ENCODE peak calls at places on chromosomes 5 and 9, in eight cellular contexts. One of them, this sample, is unnamed.

GRCh38 chr9:124394167-124394566 is 21.1 kb downstream of the PSMB7 start:
- DNase-seq in activated naive CD4-positive, alpha-beta T cell: no peak
- DNase-seq in HuH-7.5: no peak
- DNase-seq in brain microvascular endothelial cell: no peak
- DNase-seq in left colon: no peak
- DNase-seq in iris pigment epithelial cell: no peak
- DNase-seq in NCI-H1105: no peak
- DNase-seq in cardiac septum: no peak
- DNase-seq in this sample: no peak

GRCh38 chr9:73200694-73201432 is 49.2 kb downstream of the ANXA1 start:
- DNase-seq in activated naive CD4-positive, alpha-beta T cell: no peak
- DNase-seq in HuH-7.5: no peak
- DNase-seq in brain microvascular endothelial cell: no peak
- DNase-seq in left colon: no peak
- DNase-seq in iris pigment epithelial cell: peak
- DNase-seq in NCI-H1105: peak
- DNase-seq in cardiac septum: no peak
- DNase-seq in this sample: peak

GRCh38 chr5:9924614-9925013 is 294.5 kb upstream of the TAS2R1 start:
- DNase-seq in activated naive CD4-positive, alpha-beta T cell: no peak
- DNase-seq in HuH-7.5: no peak
- DNase-seq in brain microvascular endothelial cell: peak
- DNase-seq in left colon: no peak
- DNase-seq in iris pigment epithelial cell: peak
- DNase-seq in NCI-H1105: no peak
- DNase-seq in cardiac septum: no peak
- DNase-seq in this sample: peak

GRCh38 chr9:36163840-36164175 is 5.4 kb upstream of the CCIN start:
- DNase-seq in activated naive CD4-positive, alpha-beta T cell: no peak
- DNase-seq in HuH-7.5: no peak
- DNase-seq in brain microvascular endothelial cell: peak
- DNase-seq in left colon: no peak
- DNase-seq in iris pigment epithelial cell: peak
- DNase-seq in NCI-H1105: no peak
- DNase-seq in cardiac septum: no peak
- DNase-seq in this sample: peak

GRCh38 chr5:1477341-1477740 is 32.1 kb upstream of the SLC6A3 start:
- DNase-seq in activated naive CD4-positive, alpha-beta T cell: no peak
- DNase-seq in HuH-7.5: no peak
- DNase-seq in brain microvascular endothelial cell: no peak
- DNase-seq in left colon: peak
- DNase-seq in iris pigment epithelial cell: no peak
- DNase-seq in NCI-H1105: no peak
- DNase-seq in cardiac septum: peak
- DNase-seq in this sample: no peak

GRCh38 chr9:83706703-83707517 is 848 bp downstream of the UBQLN1 start:
- DNase-seq in activated naive CD4-positive, alpha-beta T cell: peak
- DNase-seq in HuH-7.5: peak
- DNase-seq in brain microvascular endothelial cell: peak
- DNase-seq in left colon: peak
- DNase-seq in iris pigment epithelial cell: peak
- DNase-seq in NCI-H1105: peak
- DNase-seq in cardiac septum: peak
- DNase-seq in this sample: peak

GRCh38 chr5:92391-93220 is 638 bp downstream of the PLEKHG4B start:
- DNase-seq in activated naive CD4-positive, alpha-beta T cell: no peak
- DNase-seq in HuH-7.5: no peak
- DNase-seq in brain microvascular endothelial cell: no peak
- DNase-seq in left colon: no peak
- DNase-seq in iris pigment epithelial cell: no peak
- DNase-seq in NCI-H1105: no peak
- DNase-seq in cardiac septum: no peak
- DNase-seq in this sample: no peak

GRCh38 chr5:138489705-138490104 is 24.4 kb downstream of the EGR1 start:
- DNase-seq in activated naive CD4-positive, alpha-beta T cell: no peak
- DNase-seq in HuH-7.5: no peak
- DNase-seq in brain microvascular endothelial cell: no peak
- DNase-seq in left colon: no peak
- DNase-seq in iris pigment epithelial cell: no peak
- DNase-seq in NCI-H1105: no peak
- DNase-seq in cardiac septum: no peak
- DNase-seq in this sample: peak

GRCh38 chr5:88610586-88610985 is 272.4 kb downstream of the MEF2C start:
- DNase-seq in activated naive CD4-positive, alpha-beta T cell: no peak
- DNase-seq in HuH-7.5: no peak
- DNase-seq in brain microvascular endothelial cell: no peak
- DNase-seq in left colon: no peak
- DNase-seq in iris pigment epithelial cell: no peak
- DNase-seq in NCI-H1105: no peak
- DNase-seq in cardiac septum: no peak
- DNase-seq in this sample: no peak

GRCh38 chr9:36436909-36437308 is 36.8 kb upstream of the RNF38 start:
- DNase-seq in activated naive CD4-positive, alpha-beta T cell: no peak
- DNase-seq in HuH-7.5: no peak
- DNase-seq in brain microvascular endothelial cell: no peak
- DNase-seq in left colon: no peak
- DNase-seq in iris pigment epithelial cell: peak
- DNase-seq in NCI-H1105: peak
- DNase-seq in cardiac septum: no peak
- DNase-seq in this sample: peak

GRCh38 chr9:126217797-126218196 is 108.8 kb upstream of the MVB12B start:
- DNase-seq in activated naive CD4-positive, alpha-beta T cell: no peak
- DNase-seq in HuH-7.5: no peak
- DNase-seq in brain microvascular endothelial cell: no peak
- DNase-seq in left colon: no peak
- DNase-seq in iris pigment epithelial cell: no peak
- DNase-seq in NCI-H1105: no peak
- DNase-seq in cardiac septum: no peak
- DNase-seq in this sample: no peak

GRCh38 chr5:58849995-58850667 is 267.3 kb downstream of the RAB3C start:
- DNase-seq in activated naive CD4-positive, alpha-beta T cell: no peak
- DNase-seq in HuH-7.5: peak
- DNase-seq in brain microvascular endothelial cell: peak
- DNase-seq in left colon: peak
- DNase-seq in iris pigment epithelial cell: peak
- DNase-seq in NCI-H1105: no peak
- DNase-seq in cardiac septum: no peak
- DNase-seq in this sample: peak

GRCh38 chr5:81835813-81836458 is 85.0 kb upstream of the SSBP2 start:
- DNase-seq in activated naive CD4-positive, alpha-beta T cell: no peak
- DNase-seq in HuH-7.5: no peak
- DNase-seq in brain microvascular endothelial cell: no peak
- DNase-seq in left colon: no peak
- DNase-seq in iris pigment epithelial cell: no peak
- DNase-seq in NCI-H1105: no peak
- DNase-seq in cardiac septum: no peak
- DNase-seq in this sample: no peak

GRCh38 chr5:65102826-65103673 is 334.3 kb downstream of the CWC27 start:
- DNase-seq in activated naive CD4-positive, alpha-beta T cell: peak
- DNase-seq in HuH-7.5: peak
- DNase-seq in brain microvascular endothelial cell: no peak
- DNase-seq in left colon: peak
- DNase-seq in iris pigment epithelial cell: peak
- DNase-seq in NCI-H1105: peak
- DNase-seq in cardiac septum: peak
- DNase-seq in this sample: peak

GRCh38 chr5:132830436-132831094 is at the start of gene SHROOM1:
- DNase-seq in activated naive CD4-positive, alpha-beta T cell: no peak
- DNase-seq in HuH-7.5: peak
- DNase-seq in brain microvascular endothelial cell: no peak
- DNase-seq in left colon: peak
- DNase-seq in iris pigment epithelial cell: peak
- DNase-seq in NCI-H1105: peak
- DNase-seq in cardiac septum: peak
- DNase-seq in this sample: peak

GRCh38 chr5:131209506-131210191 is 38.9 kb downstream of the LYRM7 start:
- DNase-seq in activated naive CD4-positive, alpha-beta T cell: no peak
- DNase-seq in HuH-7.5: no peak
- DNase-seq in brain microvascular endothelial cell: no peak
- DNase-seq in left colon: peak
- DNase-seq in iris pigment epithelial cell: no peak
- DNase-seq in NCI-H1105: no peak
- DNase-seq in cardiac septum: no peak
- DNase-seq in this sample: no peak

GRCh38 chr5:91443028-91443427 is 59.9 kb upstream of the ARRDC3 start:
- DNase-seq in activated naive CD4-positive, alpha-beta T cell: no peak
- DNase-seq in HuH-7.5: no peak
- DNase-seq in brain microvascular endothelial cell: peak
- DNase-seq in left colon: no peak
- DNase-seq in iris pigment epithelial cell: peak
- DNase-seq in NCI-H1105: no peak
- DNase-seq in cardiac septum: no peak
- DNase-seq in this sample: no peak

GRCh38 chr9:99722852-99723251 is 98.8 kb upstream of the NR4A3 start:
- DNase-seq in activated naive CD4-positive, alpha-beta T cell: no peak
- DNase-seq in HuH-7.5: no peak
- DNase-seq in brain microvascular endothelial cell: no peak
- DNase-seq in left colon: no peak
- DNase-seq in iris pigment epithelial cell: no peak
- DNase-seq in NCI-H1105: no peak
- DNase-seq in cardiac septum: no peak
- DNase-seq in this sample: no peak

GRCh38 chr9:83219924-83220438 is 157.0 kb upstream of the RASEF start:
- DNase-seq in activated naive CD4-positive, alpha-beta T cell: no peak
- DNase-seq in HuH-7.5: no peak
- DNase-seq in brain microvascular endothelial cell: no peak
- DNase-seq in left colon: no peak
- DNase-seq in iris pigment epithelial cell: no peak
- DNase-seq in NCI-H1105: peak
- DNase-seq in cardiac septum: no peak
- DNase-seq in this sample: no peak

GRCh38 chr5:107736608-107737007 is 65.9 kb upstream of the EFNA5 start:
- DNase-seq in activated naive CD4-positive, alpha-beta T cell: no peak
- DNase-seq in HuH-7.5: no peak
- DNase-seq in brain microvascular endothelial cell: peak
- DNase-seq in left colon: no peak
- DNase-seq in iris pigment epithelial cell: peak
- DNase-seq in NCI-H1105: no peak
- DNase-seq in cardiac septum: no peak
- DNase-seq in this sample: no peak

GRCh38 chr5:140329739-140330481 is 16.5 kb downstream of the HBEGF start:
- DNase-seq in activated naive CD4-positive, alpha-beta T cell: no peak
- DNase-seq in HuH-7.5: no peak
- DNase-seq in brain microvascular endothelial cell: no peak
- DNase-seq in left colon: no peak
- DNase-seq in iris pigment epithelial cell: no peak
- DNase-seq in NCI-H1105: no peak
- DNase-seq in cardiac septum: no peak
- DNase-seq in this sample: no peak

GRCh38 chr9:134391319-134392231 is 65.3 kb downstream of the RXRA start:
- DNase-seq in activated naive CD4-positive, alpha-beta T cell: no peak
- DNase-seq in HuH-7.5: no peak
- DNase-seq in brain microvascular endothelial cell: no peak
- DNase-seq in left colon: no peak
- DNase-seq in iris pigment epithelial cell: no peak
- DNase-seq in NCI-H1105: no peak
- DNase-seq in cardiac septum: no peak
- DNase-seq in this sample: no peak

GRCh38 chr9:21994996-21995651 is 533 bp downstream of the CDKN2B-AS1 start:
- DNase-seq in activated naive CD4-positive, alpha-beta T cell: no peak
- DNase-seq in HuH-7.5: no peak
- DNase-seq in brain microvascular endothelial cell: peak
- DNase-seq in left colon: peak
- DNase-seq in iris pigment epithelial cell: peak
- DNase-seq in NCI-H1105: peak
- DNase-seq in cardiac septum: peak
- DNase-seq in this sample: peak

GRCh38 chr5:116858705-116859333 is 284.2 kb upstream of the SEMA6A start:
- DNase-seq in activated naive CD4-positive, alpha-beta T cell: no peak
- DNase-seq in HuH-7.5: no peak
- DNase-seq in brain microvascular endothelial cell: no peak
- DNase-seq in left colon: no peak
- DNase-seq in iris pigment epithelial cell: no peak
- DNase-seq in NCI-H1105: no peak
- DNase-seq in cardiac septum: no peak
- DNase-seq in this sample: no peak

GRCh38 chr5:42035526-42035925 is 110.4 kb downstream of the FBXO4 start:
- DNase-seq in activated naive CD4-positive, alpha-beta T cell: no peak
- DNase-seq in HuH-7.5: no peak
- DNase-seq in brain microvascular endothelial cell: no peak
- DNase-seq in left colon: no peak
- DNase-seq in iris pigment epithelial cell: no peak
- DNase-seq in NCI-H1105: no peak
- DNase-seq in cardiac septum: no peak
- DNase-seq in this sample: no peak

GRCh38 chr5:178196986-178197385 is 7.3 kb upstream of the HNRNPAB start:
- DNase-seq in activated naive CD4-positive, alpha-beta T cell: no peak
- DNase-seq in HuH-7.5: no peak
- DNase-seq in brain microvascular endothelial cell: no peak
- DNase-seq in left colon: no peak
- DNase-seq in iris pigment epithelial cell: no peak
- DNase-seq in NCI-H1105: no peak
- DNase-seq in cardiac septum: peak
- DNase-seq in this sample: no peak

GRCh38 chr5:123264399-123264798 is 158.8 kb downstream of the CEP120 start:
- DNase-seq in activated naive CD4-positive, alpha-beta T cell: no peak
- DNase-seq in HuH-7.5: no peak
- DNase-seq in brain microvascular endothelial cell: no peak
- DNase-seq in left colon: no peak
- DNase-seq in iris pigment epithelial cell: no peak
- DNase-seq in NCI-H1105: no peak
- DNase-seq in cardiac septum: no peak
- DNase-seq in this sample: no peak

GRCh38 chr9:33294670-33295432 is 4.5 kb downstream of the NFX1 start:
- DNase-seq in activated naive CD4-positive, alpha-beta T cell: no peak
- DNase-seq in HuH-7.5: no peak
- DNase-seq in brain microvascular endothelial cell: no peak
- DNase-seq in left colon: no peak
- DNase-seq in iris pigment epithelial cell: no peak
- DNase-seq in NCI-H1105: no peak
- DNase-seq in cardiac septum: no peak
- DNase-seq in this sample: no peak

GRCh38 chr5:36108758-36109245 is 42.1 kb upstream of the UGT3A2 start:
- DNase-seq in activated naive CD4-positive, alpha-beta T cell: no peak
- DNase-seq in HuH-7.5: no peak
- DNase-seq in brain microvascular endothelial cell: no peak
- DNase-seq in left colon: no peak
- DNase-seq in iris pigment epithelial cell: no peak
- DNase-seq in NCI-H1105: no peak
- DNase-seq in cardiac septum: no peak
- DNase-seq in this sample: peak

GRCh38 chr9:112048924-112049785 is 125.9 kb downstream of the SUSD1 start:
- DNase-seq in activated naive CD4-positive, alpha-beta T cell: no peak
- DNase-seq in HuH-7.5: no peak
- DNase-seq in brain microvascular endothelial cell: peak
- DNase-seq in left colon: peak
- DNase-seq in iris pigment epithelial cell: peak
- DNase-seq in NCI-H1105: peak
- DNase-seq in cardiac septum: no peak
- DNase-seq in this sample: no peak

GRCh38 chr9:93702261-93702660 is 125.9 kb downstream of the PHF2 start:
- DNase-seq in activated naive CD4-positive, alpha-beta T cell: no peak
- DNase-seq in HuH-7.5: no peak
- DNase-seq in brain microvascular endothelial cell: no peak
- DNase-seq in left colon: no peak
- DNase-seq in iris pigment epithelial cell: no peak
- DNase-seq in NCI-H1105: no peak
- DNase-seq in cardiac septum: no peak
- DNase-seq in this sample: no peak

GRCh38 chr5:126624534-126624933 is 23.8 kb downstream of the PHAX start:
- DNase-seq in activated naive CD4-positive, alpha-beta T cell: no peak
- DNase-seq in HuH-7.5: no peak
- DNase-seq in brain microvascular endothelial cell: peak
- DNase-seq in left colon: no peak
- DNase-seq in iris pigment epithelial cell: peak
- DNase-seq in NCI-H1105: no peak
- DNase-seq in cardiac septum: no peak
- DNase-seq in this sample: no peak